ENCODE peak calls at places on chromosomes 3 and 15, in five cellular contexts. One of them, this sample, is unnamed.

GRCh38 chr3:113166719-113167492 is 44.5 kb upstream of the BOC start:
- DNase-seq in DMS153: peak
- DNase-seq in fibroblast of lung: peak
- DNase-seq in lower lobe of right lung: no peak
- DNase-seq in pancreas: no peak
- DNase-seq in this sample: peak

GRCh38 chr3:168933614-168934013 is 729.9 kb downstream of the MECOM start:
- DNase-seq in DMS153: no peak
- DNase-seq in fibroblast of lung: no peak
- DNase-seq in lower lobe of right lung: no peak
- DNase-seq in pancreas: no peak
- DNase-seq in this sample: no peak

GRCh38 chr3:127803619-127804018 is 18.7 kb downstream of the MGLL start:
- DNase-seq in DMS153: no peak
- DNase-seq in fibroblast of lung: peak
- DNase-seq in lower lobe of right lung: no peak
- DNase-seq in pancreas: no peak
- DNase-seq in this sample: no peak

GRCh38 chr15:36479200-36479896 is 100.1 kb upstream of the CDIN1 start:
- DNase-seq in DMS153: no peak
- DNase-seq in fibroblast of lung: peak
- DNase-seq in lower lobe of right lung: no peak
- DNase-seq in pancreas: no peak
- DNase-seq in this sample: no peak

GRCh38 chr3:52136513-52136912 is 17.7 kb downstream of the POC1A start:
- DNase-seq in DMS153: peak
- DNase-seq in fibroblast of lung: peak
- DNase-seq in lower lobe of right lung: peak
- DNase-seq in pancreas: no peak
- DNase-seq in this sample: peak

GRCh38 chr3:61425356-61425755 is 136.0 kb upstream of the PTPRG start:
- DNase-seq in DMS153: no peak
- DNase-seq in fibroblast of lung: no peak
- DNase-seq in lower lobe of right lung: no peak
- DNase-seq in pancreas: no peak
- DNase-seq in this sample: no peak

GRCh38 chr15:78033864-78034263 is 43.6 kb downstream of the TBC1D2B start:
- DNase-seq in DMS153: no peak
- DNase-seq in fibroblast of lung: peak
- DNase-seq in lower lobe of right lung: no peak
- DNase-seq in pancreas: no peak
- DNase-seq in this sample: no peak

GRCh38 chr15:22806156-22806555 is 19.7 kb downstream of the NIPA1 start:
- DNase-seq in DMS153: no peak
- DNase-seq in fibroblast of lung: no peak
- DNase-seq in lower lobe of right lung: no peak
- DNase-seq in pancreas: no peak
- DNase-seq in this sample: no peak

GRCh38 chr3:157135671-157136396 is 24.1 kb downstream of the CCNL1 start:
- DNase-seq in DMS153: no peak
- DNase-seq in fibroblast of lung: peak
- DNase-seq in lower lobe of right lung: no peak
- DNase-seq in pancreas: no peak
- DNase-seq in this sample: no peak

GRCh38 chr3:3610581-3611298 is 188.5 kb upstream of the LRRN1 start:
- DNase-seq in DMS153: no peak
- DNase-seq in fibroblast of lung: no peak
- DNase-seq in lower lobe of right lung: no peak
- DNase-seq in pancreas: no peak
- DNase-seq in this sample: no peak

GRCh38 chr15:101610628-101611000 is 41.6 kb downstream of the TM2D3 start:
- DNase-seq in DMS153: no peak
- DNase-seq in fibroblast of lung: no peak
- DNase-seq in lower lobe of right lung: no peak
- DNase-seq in pancreas: no peak
- DNase-seq in this sample: no peak

GRCh38 chr3:30258426-30259392 is 347.7 kb upstream of the TGFBR2 start:
- DNase-seq in DMS153: peak
- DNase-seq in fibroblast of lung: no peak
- DNase-seq in lower lobe of right lung: no peak
- DNase-seq in pancreas: no peak
- DNase-seq in this sample: no peak

GRCh38 chr15:23072633-23073032 is 33.3 kb upstream of the TUBGCP5 start:
- DNase-seq in DMS153: no peak
- DNase-seq in fibroblast of lung: no peak
- DNase-seq in lower lobe of right lung: no peak
- DNase-seq in pancreas: no peak
- DNase-seq in this sample: no peak

GRCh38 chr3:187227658-187228258 is 30.5 kb downstream of the RTP1 start:
- DNase-seq in DMS153: no peak
- DNase-seq in fibroblast of lung: peak
- DNase-seq in lower lobe of right lung: no peak
- DNase-seq in pancreas: no peak
- DNase-seq in this sample: no peak

GRCh38 chr15:66963710-66964109 is 101.7 kb upstream of the SMAD3 start:
- DNase-seq in DMS153: no peak
- DNase-seq in fibroblast of lung: no peak
- DNase-seq in lower lobe of right lung: no peak
- DNase-seq in pancreas: no peak
- DNase-seq in this sample: no peak

GRCh38 chr3:171198781-171199472 is 172.4 kb upstream of the SLC2A2 start:
- DNase-seq in DMS153: no peak
- DNase-seq in fibroblast of lung: no peak
- DNase-seq in lower lobe of right lung: no peak
- DNase-seq in pancreas: no peak
- DNase-seq in this sample: no peak

GRCh38 chr3:38006445-38006995 is 15.9 kb downstream of the VILL start:
- DNase-seq in DMS153: no peak
- DNase-seq in fibroblast of lung: no peak
- DNase-seq in lower lobe of right lung: no peak
- DNase-seq in pancreas: no peak
- DNase-seq in this sample: no peak

GRCh38 chr3:39809181-39809994 is at the start of gene MYRIP:
- DNase-seq in DMS153: peak
- DNase-seq in fibroblast of lung: no peak
- DNase-seq in lower lobe of right lung: peak
- DNase-seq in pancreas: peak
- DNase-seq in this sample: peak

GRCh38 chr3:137039570-137039969 is 81.8 kb downstream of the IL20RB start:
- DNase-seq in DMS153: no peak
- DNase-seq in fibroblast of lung: no peak
- DNase-seq in lower lobe of right lung: no peak
- DNase-seq in pancreas: no peak
- DNase-seq in this sample: no peak

This sample was measured in prostate gland.